ENCODE peak calls at places on chromosome 5, in ten cellular contexts. D is A549, C is cardiac fibroblast, H is upper lobe of right lung, J is fibroblast of mammary gland, K is fibroblast of villous mesenchyme, T is WTC11, I is lung, G is MCF 10A, E is neural progenitor cell. M is an unnamed sample.

GRCh38 chr5:127565586-127566270 is 48.3 kb downstream of the PRRC1 start:
- DNase-seq in D (no peak), C (no peak), H (no peak), J (no peak), K (no peak), T (no peak), I (no peak), G (no peak), E (no peak), M (no peak)

GRCh38 chr5:96220610-96221390 is 212.2 kb downstream of the PCSK1 start:
- DNase-seq in D (no peak), C (peak), H (no peak), J (peak), K (peak), T (no peak), I (no peak), G (peak), E (no peak), M (no peak)

GRCh38 chr5:127924606-127925005 is 159.0 kb upstream of the SLC12A2 start:
- DNase-seq in D (no peak), C (no peak), H (no peak), J (no peak), K (no peak), T (no peak), I (no peak), G (no peak), E (no peak), M (no peak)

GRCh38 chr5:68957591-68957990 is 136.2 kb upstream of the SLC30A5 start:
- DNase-seq in D (no peak), C (no peak), H (no peak), J (no peak), K (no peak), T (no peak), I (no peak), G (no peak), E (no peak), M (no peak)

GRCh38 chr5:97276721-97277120 is 93.7 kb upstream of the RIOK2 start:
- DNase-seq in D (no peak), C (no peak), H (no peak), J (no peak), K (no peak), T (no peak), I (no peak), G (no peak), E (no peak), M (no peak)

GRCh38 chr5:56985941-56986630 is 34.2 kb upstream of the MIER3 start:
- DNase-seq in D (no peak), C (no peak), H (no peak), J (no peak), K (no peak), T (no peak), I (no peak), G (no peak), E (no peak), M (no peak)

GRCh38 chr5:143781993-143782520 is 29.9 kb upstream of the HMHB1 start:
- DNase-seq in D (no peak), C (no peak), H (no peak), J (no peak), K (no peak), T (no peak), I (no peak), G (no peak), E (no peak), M (no peak)

GRCh38 chr5:127615916-127616315 is 33.0 kb upstream of the CTXN3 start:
- DNase-seq in D (no peak), C (peak), H (no peak), J (peak), K (peak), T (no peak), I (no peak), G (peak), E (peak), M (no peak)

GRCh38 chr5:105032917-105033316 is 1470.3 kb upstream of the NUDT12 start:
- DNase-seq in D (no peak), C (no peak), H (no peak), J (no peak), K (no peak), T (no peak), I (no peak), G (no peak), E (no peak), M (no peak)

GRCh38 chr5:134873494-134873893 is 677 bp upstream of the TXNDC15 start:
- DNase-seq in D (no peak), C (peak), H (no peak), J (peak), K (no peak), T (no peak), I (no peak), G (peak), E (peak), M (no peak)

GRCh38 chr5:78377056-78377717 is 16.8 kb downstream of the SCAMP1 start:
- DNase-seq in D (no peak), C (peak), H (no peak), J (peak), K (peak), T (no peak), I (no peak), G (peak), E (no peak), M (no peak)

GRCh38 chr5:180212363-180213255 is 3.6 kb upstream of the RASGEF1C start:
- DNase-seq in D (no peak), C (no peak), H (peak), J (peak), K (peak), T (no peak), I (no peak), G (no peak), E (no peak), M (no peak)

GRCh38 chr5:3394046-3394597 is 201.5 kb upstream of the IRX1 start:
- DNase-seq in D (no peak), C (no peak), H (no peak), J (no peak), K (no peak), T (no peak), I (peak), G (no peak), E (peak), M (no peak)

GRCh38 chr5:139299477-139299876 is 5.9 kb downstream of the MATR3 start:
- DNase-seq in D (no peak), C (no peak), H (no peak), J (no peak), K (no peak), T (no peak), I (no peak), G (no peak), E (no peak), M (no peak)

GRCh38 chr5:72517961-72518690 is 10.9 kb upstream of the ZNF366 start:
- DNase-seq in D (no peak), C (peak), H (peak), J (no peak), K (no peak), T (no peak), I (peak), G (no peak), E (peak), M (peak)

GRCh38 chr5:62762503-62762902 is 183.9 kb downstream of the LRRC70 start:
- DNase-seq in D (no peak), C (no peak), H (no peak), J (no peak), K (no peak), T (no peak), I (no peak), G (no peak), E (no peak), M (no peak)

GRCh38 chr5:59174248-59174844 is 591.5 kb downstream of the RAB3C start:
- DNase-seq in D (peak), C (peak), H (no peak), J (peak), K (peak), T (no peak), I (peak), G (peak), E (peak), M (no peak)

GRCh38 chr5:42807722-42808447 is 3.8 kb downstream of the SELENOP start:
- DNase-seq in D (no peak), C (no peak), H (no peak), J (no peak), K (no peak), T (no peak), I (no peak), G (no peak), E (no peak), M (no peak)

GRCh38 chr5:177982072-177982727 is 13.8 kb downstream of the PROP1 start:
- DNase-seq in D (peak), C (no peak), H (peak), J (peak), K (no peak), T (peak), I (no peak), G (peak), E (peak), M (no peak)

GRCh38 chr5:14574891-14575496 is 6.6 kb upstream of the OTULINL start:
- DNase-seq in D (no peak), C (no peak), H (no peak), J (peak), K (no peak), T (no peak), I (peak), G (peak), E (no peak), M (no peak)

GRCh38 chr5:15286659-15287058 is 213.3 kb upstream of the FBXL7 start:
- DNase-seq in D (no peak), C (no peak), H (no peak), J (no peak), K (no peak), T (no peak), I (no peak), G (no peak), E (peak), M (no peak)

GRCh38 chr5:169081008-169081724 is 219.8 kb downstream of the SLIT3 start:
- DNase-seq in D (no peak), C (no peak), H (no peak), J (no peak), K (no peak), T (peak), I (no peak), G (no peak), E (no peak), M (no peak)

GRCh38 chr5:51201024-51201423 is 182.2 kb upstream of the ISL1 start:
- DNase-seq in D (no peak), C (no peak), H (no peak), J (no peak), K (no peak), T (no peak), I (no peak), G (no peak), E (no peak), M (no peak)

GRCh38 chr5:31231171-31231570 is 37.7 kb downstream of the CDH6 start:
- DNase-seq in D (no peak), C (peak), H (no peak), J (no peak), K (peak), T (no peak), I (no peak), G (no peak), E (no peak), M (no peak)

GRCh38 chr5:170216262-170216864 is 16.4 kb upstream of the C5orf58 start:
- DNase-seq in D (peak), C (peak), H (no peak), J (peak), K (peak), T (peak), I (no peak), G (peak), E (peak), M (peak)
- TF ChIP-seq CTCF in D (peak), C (peak), H (peak), J (peak), K (peak), T (peak), I (peak), G (peak), E (peak), M (peak)

DNA sequence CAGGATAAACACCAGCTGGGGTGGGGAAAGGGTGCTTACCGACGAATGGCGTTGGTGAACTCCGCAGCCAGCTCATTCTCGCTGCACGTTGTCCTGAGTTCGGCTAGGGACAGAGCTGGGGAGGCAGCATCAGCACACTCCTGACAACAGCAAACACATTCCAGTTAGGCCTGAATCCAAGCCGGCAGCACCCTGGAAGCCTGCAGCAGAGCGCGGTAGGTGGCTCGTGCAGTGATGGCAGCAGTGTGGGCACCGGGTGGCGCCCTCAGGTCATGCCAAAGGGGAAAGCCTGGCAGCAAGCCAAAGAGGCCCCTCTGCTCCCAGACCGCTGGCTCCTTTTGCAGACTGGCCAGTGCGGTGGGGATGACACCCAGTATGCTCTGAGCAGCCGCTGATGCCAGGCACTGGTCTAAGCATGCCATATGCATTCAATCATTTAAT is 66.9 kb downstream of the DCP2 start:
- DNase-seq in D (no peak), C (peak), H (no peak), J (peak), K (no peak), T (peak), I (no peak), G (no peak), E (peak), M (peak)
- TF ChIP-seq CTCF in D (no peak), C (no peak), H (no peak), J (peak), K (no peak), T (peak), I (no peak), G (no peak), E (peak), M (peak)

DNA sequence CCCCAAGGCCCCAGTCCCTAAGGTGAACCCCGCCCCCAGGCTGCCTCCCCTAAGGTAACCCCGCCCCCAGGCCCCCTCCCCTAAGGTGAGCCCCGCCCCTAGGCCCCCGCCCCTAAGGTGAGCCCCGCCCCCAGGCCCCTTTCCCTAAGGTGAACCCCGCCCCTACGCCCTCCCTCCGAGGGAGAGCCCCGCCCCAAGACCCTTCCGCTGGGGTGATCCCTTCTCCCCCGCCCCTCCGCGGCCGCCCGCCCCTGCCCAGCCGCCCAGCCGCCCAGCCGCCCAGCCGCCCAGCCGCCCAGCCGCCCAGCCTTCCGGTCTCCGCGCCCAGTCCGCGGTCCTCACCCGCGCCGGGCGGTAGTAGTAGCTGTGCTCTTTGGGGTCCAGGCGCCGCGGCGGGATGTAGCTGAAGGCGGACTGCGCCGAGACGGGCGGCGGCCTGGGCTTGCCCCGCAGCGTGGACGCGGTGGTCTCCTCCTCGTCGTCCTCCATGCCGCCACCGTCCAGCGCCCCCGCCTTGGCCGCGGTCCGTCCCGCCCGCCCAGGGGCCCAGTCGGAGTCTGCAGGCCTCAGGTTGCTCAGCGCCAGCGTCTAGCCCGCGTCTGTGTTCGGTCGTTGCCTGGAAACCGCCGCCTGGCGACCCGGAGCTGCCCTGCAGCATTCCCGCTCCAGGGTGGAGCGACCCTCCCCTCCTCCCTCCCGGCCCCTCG is at the start of gene CFAP90:
- DNase-seq in D (no peak), C (peak), H (peak), J (peak), K (peak), T (peak), I (no peak), G (no peak), E (peak), M (peak)
- TF ChIP-seq CTCF in D (no peak), C (peak), H (peak), J (peak), K (peak), T (no peak), I (no peak), G (no peak), E (peak), M (peak)

GRCh38 chr5:54159153-54159836 is 151.1 kb downstream of the ARL15 start:
- DNase-seq in D (peak), C (peak), H (no peak), J (peak), K (no peak), T (no peak), I (no peak), G (peak), E (peak), M (no peak)
- TF ChIP-seq CTCF in D (no peak), C (no peak), H (no peak), J (peak), K (no peak), T (no peak), I (no peak), G (no peak), E (peak), M (no peak)

DNA sequence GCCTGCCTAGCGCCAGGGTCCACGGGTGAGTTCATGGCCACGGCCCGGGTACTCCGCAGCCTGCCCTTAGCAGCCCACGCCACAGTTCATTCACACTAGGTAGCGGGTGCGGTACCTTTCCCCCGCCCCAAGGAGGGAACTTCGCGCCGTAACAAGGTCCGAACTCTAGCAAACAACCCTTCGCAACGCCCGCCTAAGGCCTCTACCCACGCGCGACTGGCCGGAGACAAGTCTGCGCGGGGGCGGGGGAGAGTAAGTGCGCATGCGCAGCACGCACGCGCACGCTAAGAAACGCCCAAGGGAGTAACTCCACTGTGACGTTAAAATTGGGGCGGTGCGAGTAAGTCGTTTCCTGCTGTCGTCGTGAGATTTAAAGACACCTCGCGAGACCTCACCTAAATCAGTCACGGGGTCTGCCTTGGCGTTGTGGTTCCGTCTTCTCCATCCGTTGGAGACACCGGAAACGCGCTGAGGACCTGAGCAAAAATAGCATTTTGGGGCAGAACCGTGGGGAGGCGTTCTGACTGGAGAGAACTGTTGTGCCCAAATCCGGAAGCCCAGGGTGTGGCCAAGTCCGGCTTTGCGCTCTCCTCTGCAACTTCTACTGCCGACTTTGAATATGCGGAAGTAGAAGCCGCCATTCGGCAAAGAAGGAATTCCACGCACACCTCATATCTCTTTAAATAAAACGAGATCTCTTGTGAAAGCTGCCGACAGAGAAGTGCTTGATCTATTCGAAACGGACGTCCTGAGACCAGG is at the start of gene RAPGEF6:
- DNase-seq in D (peak), C (peak), H (peak), J (peak), K (peak), T (peak), I (peak), G (peak), E (peak), M (peak)
- TF ChIP-seq CTCF in D (no peak), C (no peak), H (peak), J (no peak), K (no peak), T (no peak), I (no peak), G (no peak), E (no peak), M (peak)